ENCODE peak calls at places on chromosome 1, in five cellular contexts. One of them, this sample, is unnamed.

GRCh38 chr1:25550155-25550506 is 6.7 kb downstream of the LDLRAP1 start:
- DNase-seq in astrocyte of the cerebellum: no peak
- DNase-seq in tibial nerve: no peak
- DNase-seq in psoas muscle: no peak
- DNase-seq in AG09309: no peak
- DNase-seq in this sample: no peak

GRCh38 chr1:20440785-20441200 is 45.2 kb downstream of the CAMK2N1 start:
- DNase-seq in astrocyte of the cerebellum: no peak
- DNase-seq in tibial nerve: no peak
- DNase-seq in psoas muscle: peak; percentile 38
- DNase-seq in AG09309: no peak
- DNase-seq in this sample: peak; percentile 61

GRCh38 chr1:107529511-107530149 is 388.8 kb downstream of the NTNG1 start:
- DNase-seq in astrocyte of the cerebellum: peak; percentile 39
- DNase-seq in tibial nerve: no peak
- DNase-seq in psoas muscle: no peak
- DNase-seq in AG09309: peak; percentile 31
- DNase-seq in this sample: no peak

GRCh38 chr1:18901952-18902522 is 318 bp downstream of the ALDH4A1 start:
- DNase-seq in astrocyte of the cerebellum: no peak
- DNase-seq in tibial nerve: no peak
- DNase-seq in psoas muscle: peak; percentile 45
- DNase-seq in AG09309: no peak
- DNase-seq in this sample: no peak

GRCh38 chr1:89990976-89991831 is 3.7 kb upstream of the ZNF326 start:
- DNase-seq in astrocyte of the cerebellum: no peak
- DNase-seq in tibial nerve: no peak
- DNase-seq in psoas muscle: no peak
- DNase-seq in AG09309: no peak
- DNase-seq in this sample: no peak

GRCh38 chr1:202329891-202330290 is 11.8 kb downstream of the UBE2T start:
- DNase-seq in astrocyte of the cerebellum: no peak
- DNase-seq in tibial nerve: no peak
- DNase-seq in psoas muscle: no peak
- DNase-seq in AG09309: no peak
- DNase-seq in this sample: no peak

GRCh38 chr1:167722152-167722869 is 529 bp downstream of the MPZL1 start:
- DNase-seq in astrocyte of the cerebellum: no peak
- DNase-seq in tibial nerve: no peak
- DNase-seq in psoas muscle: peak; percentile 47
- DNase-seq in AG09309: no peak
- DNase-seq in this sample: peak; percentile 52

GRCh38 chr1:245444971-245445370 is 290.2 kb downstream of the KIF26B start:
- DNase-seq in astrocyte of the cerebellum: no peak
- DNase-seq in tibial nerve: no peak
- DNase-seq in psoas muscle: no peak
- DNase-seq in AG09309: no peak
- DNase-seq in this sample: no peak

GRCh38 chr1:219639843-219640606 is 27.1 kb upstream of the ZC3H11B start:
- DNase-seq in astrocyte of the cerebellum: no peak
- DNase-seq in tibial nerve: no peak
- DNase-seq in psoas muscle: no peak
- DNase-seq in AG09309: no peak
- DNase-seq in this sample: no peak

GRCh38 chr1:201408815-201409200 is 9.7 kb upstream of the LAD1 start:
- DNase-seq in astrocyte of the cerebellum: no peak
- DNase-seq in tibial nerve: no peak
- DNase-seq in psoas muscle: no peak
- DNase-seq in AG09309: no peak
- DNase-seq in this sample: no peak

GRCh38 chr1:181079382-181079781 is 9.1 kb upstream of the IER5 start:
- DNase-seq in astrocyte of the cerebellum: no peak
- DNase-seq in tibial nerve: no peak
- DNase-seq in psoas muscle: no peak
- DNase-seq in AG09309: no peak
- DNase-seq in this sample: no peak

GRCh38 chr1:31027693-31028526 is 37.6 kb downstream of the PUM1 start:
- DNase-seq in astrocyte of the cerebellum: no peak
- DNase-seq in tibial nerve: no peak
- DNase-seq in psoas muscle: no peak
- DNase-seq in AG09309: no peak
- DNase-seq in this sample: no peak

DNA sequence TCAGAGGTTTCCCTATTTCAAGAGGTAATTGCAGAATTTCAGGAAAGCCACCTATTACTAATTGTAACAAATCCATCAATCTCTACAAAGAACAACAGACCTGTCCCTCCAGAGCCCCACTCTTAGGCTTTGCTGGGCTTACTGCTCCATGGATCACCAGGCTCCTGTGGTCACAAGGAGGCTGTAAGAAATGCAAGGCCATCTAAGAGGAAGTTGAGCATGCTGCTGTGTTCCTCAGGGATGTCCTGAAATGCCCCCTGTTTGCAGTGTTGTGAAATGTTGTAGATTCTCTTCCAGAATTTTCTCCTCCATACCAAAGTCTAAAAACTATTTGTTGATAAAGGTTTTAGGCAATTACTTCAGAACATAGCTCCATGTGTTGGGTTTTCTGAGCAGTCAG is 24.4 kb upstream of the DUSP23 start:
- DNase-seq in astrocyte of the cerebellum: no peak
- DNase-seq in tibial nerve: no peak
- DNase-seq in psoas muscle: no peak
- DNase-seq in AG09309: no peak
- DNase-seq in this sample: peak; percentile 50
- H3K4me3 ChIP-seq in astrocyte of the cerebellum: no peak overlapping the region
- H3K4me3 ChIP-seq in tibial nerve: no peak overlapping the region
- H3K4me3 ChIP-seq in psoas muscle: no peak overlapping the region
- H3K4me3 ChIP-seq in AG09309: no peak overlapping the region
- H3K4me3 ChIP-seq in this sample: no peak overlapping the region

GRCh38 chr1:22878626-22879025 is 94.0 kb downstream of the LACTBL1 start:
- DNase-seq in astrocyte of the cerebellum: no peak
- DNase-seq in tibial nerve: no peak
- DNase-seq in psoas muscle: no peak
- DNase-seq in AG09309: no peak
- DNase-seq in this sample: no peak

GRCh38 chr1:22877112-22877915 is 95.4 kb downstream of the LACTBL1 start:
- DNase-seq in astrocyte of the cerebellum: no peak
- DNase-seq in tibial nerve: no peak
- DNase-seq in psoas muscle: no peak
- DNase-seq in AG09309: no peak
- DNase-seq in this sample: no peak

GRCh38 chr1:22877980-22878379 is 94.7 kb downstream of the LACTBL1 start:
- DNase-seq in astrocyte of the cerebellum: no peak
- DNase-seq in tibial nerve: no peak
- DNase-seq in psoas muscle: no peak
- DNase-seq in AG09309: no peak
- DNase-seq in this sample: no peak

GRCh38 chr1:22880174-22880601 is 92.5 kb downstream of the LACTBL1 start:
- DNase-seq in astrocyte of the cerebellum: peak; percentile 20
- DNase-seq in tibial nerve: no peak
- DNase-seq in psoas muscle: no peak
- DNase-seq in AG09309: peak; percentile 16
- DNase-seq in this sample: no peak

DNA sequence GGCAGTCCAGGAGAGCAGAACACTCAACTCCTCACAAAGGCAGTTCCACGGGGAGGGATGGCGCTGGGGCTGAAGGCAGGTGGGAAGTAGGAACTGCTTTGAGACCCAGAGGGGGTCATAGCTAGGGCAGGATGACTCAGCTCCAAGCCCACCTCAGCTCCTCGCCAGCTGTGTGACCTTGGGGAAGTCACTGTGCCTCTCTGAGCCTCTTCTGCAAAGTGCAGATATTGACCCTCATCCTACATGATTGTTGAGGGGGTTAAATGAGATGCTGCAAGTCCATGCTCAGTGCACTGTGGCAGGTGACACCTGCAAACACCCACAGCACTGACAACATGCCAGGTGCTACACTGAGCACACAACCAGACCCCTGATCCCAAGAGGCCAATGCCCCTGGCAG is 93.2 kb downstream of the LACTBL1 start:
- DNase-seq in astrocyte of the cerebellum: no peak
- DNase-seq in tibial nerve: no peak
- DNase-seq in psoas muscle: no peak
- DNase-seq in AG09309: no peak
- DNase-seq in this sample: no peak
- H3K4me3 ChIP-seq in astrocyte of the cerebellum: no peak overlapping the region
- H3K4me3 ChIP-seq in tibial nerve: no peak overlapping the region
- H3K4me3 ChIP-seq in psoas muscle: no peak overlapping the region
- H3K4me3 ChIP-seq in AG09309: no peak overlapping the region
- H3K4me3 ChIP-seq in this sample: no peak overlapping the region

GRCh38 chr1:8211620-8212442 is 106.1 kb upstream of the SLC45A1 start:
- DNase-seq in astrocyte of the cerebellum: peak; percentile 96
- DNase-seq in tibial nerve: no peak
- DNase-seq in psoas muscle: peak; percentile 47
- DNase-seq in AG09309: peak; percentile 95
- DNase-seq in this sample: no peak
- H3K4me3 ChIP-seq in astrocyte of the cerebellum: no peak overlapping the region
- H3K4me3 ChIP-seq in tibial nerve: no peak overlapping the region
- H3K4me3 ChIP-seq in psoas muscle: peak overlapping the region; percentile 28
- H3K4me3 ChIP-seq in AG09309: no peak overlapping the region
- H3K4me3 ChIP-seq in this sample: no peak overlapping the region

GRCh38 chr1:237471377-237471776 is 419.3 kb downstream of the ZP4 start:
- DNase-seq in astrocyte of the cerebellum: no peak
- DNase-seq in tibial nerve: no peak
- DNase-seq in psoas muscle: no peak
- DNase-seq in AG09309: no peak
- DNase-seq in this sample: no peak

GRCh38 chr1:237478082-237478481 is 412.6 kb downstream of the ZP4 start:
- DNase-seq in astrocyte of the cerebellum: no peak
- DNase-seq in tibial nerve: no peak
- DNase-seq in psoas muscle: no peak
- DNase-seq in AG09309: no peak
- DNase-seq in this sample: no peak

GRCh38 chr1:237470712-237471310 is 419.9 kb downstream of the ZP4 start:
- DNase-seq in astrocyte of the cerebellum: no peak
- DNase-seq in tibial nerve: no peak
- DNase-seq in psoas muscle: no peak
- DNase-seq in AG09309: no peak
- DNase-seq in this sample: no peak

GRCh38 chr1:237478842-237479241 is 411.9 kb downstream of the ZP4 start:
- DNase-seq in astrocyte of the cerebellum: no peak
- DNase-seq in tibial nerve: no peak
- DNase-seq in psoas muscle: no peak
- DNase-seq in AG09309: no peak
- DNase-seq in this sample: no peak

GRCh38 chr1:237473896-237474295 is 416.8 kb downstream of the ZP4 start:
- DNase-seq in astrocyte of the cerebellum: no peak
- DNase-seq in tibial nerve: no peak
- DNase-seq in psoas muscle: no peak
- DNase-seq in AG09309: no peak
- DNase-seq in this sample: no peak
- H3K4me3 ChIP-seq in astrocyte of the cerebellum: no peak overlapping the region
- H3K4me3 ChIP-seq in tibial nerve: no peak overlapping the region
- H3K4me3 ChIP-seq in psoas muscle: no peak overlapping the region
- H3K4me3 ChIP-seq in AG09309: no peak overlapping the region
- H3K4me3 ChIP-seq in this sample: no peak overlapping the region

DNA sequence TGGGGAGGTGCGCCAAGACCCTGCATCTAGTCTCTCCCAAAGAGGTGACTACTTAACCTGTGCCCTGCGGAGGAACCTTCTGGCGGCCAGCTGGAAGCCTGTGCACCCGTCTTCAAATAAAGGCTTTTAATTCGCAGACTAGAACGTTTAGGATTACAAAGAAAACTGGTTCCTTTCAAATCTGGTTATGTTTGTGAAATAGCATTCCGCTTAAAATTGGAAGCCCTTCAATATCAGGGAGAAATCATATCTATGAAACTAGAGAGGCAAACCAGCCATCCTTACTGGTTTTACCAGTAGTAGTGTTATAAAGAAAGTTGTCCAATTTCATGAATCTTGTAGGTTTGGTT is 250.8 kb downstream of the FAM72C start:
- DNase-seq in astrocyte of the cerebellum: no peak
- DNase-seq in tibial nerve: no peak
- DNase-seq in psoas muscle: no peak
- DNase-seq in AG09309: no peak
- DNase-seq in this sample: no peak
- H3K4me3 ChIP-seq in astrocyte of the cerebellum: no peak overlapping the region
- H3K4me3 ChIP-seq in tibial nerve: no peak overlapping the region
- H3K4me3 ChIP-seq in psoas muscle: no peak overlapping the region
- H3K4me3 ChIP-seq in AG09309: no peak overlapping the region
- H3K4me3 ChIP-seq in this sample: no peak overlapping the region

DNA sequence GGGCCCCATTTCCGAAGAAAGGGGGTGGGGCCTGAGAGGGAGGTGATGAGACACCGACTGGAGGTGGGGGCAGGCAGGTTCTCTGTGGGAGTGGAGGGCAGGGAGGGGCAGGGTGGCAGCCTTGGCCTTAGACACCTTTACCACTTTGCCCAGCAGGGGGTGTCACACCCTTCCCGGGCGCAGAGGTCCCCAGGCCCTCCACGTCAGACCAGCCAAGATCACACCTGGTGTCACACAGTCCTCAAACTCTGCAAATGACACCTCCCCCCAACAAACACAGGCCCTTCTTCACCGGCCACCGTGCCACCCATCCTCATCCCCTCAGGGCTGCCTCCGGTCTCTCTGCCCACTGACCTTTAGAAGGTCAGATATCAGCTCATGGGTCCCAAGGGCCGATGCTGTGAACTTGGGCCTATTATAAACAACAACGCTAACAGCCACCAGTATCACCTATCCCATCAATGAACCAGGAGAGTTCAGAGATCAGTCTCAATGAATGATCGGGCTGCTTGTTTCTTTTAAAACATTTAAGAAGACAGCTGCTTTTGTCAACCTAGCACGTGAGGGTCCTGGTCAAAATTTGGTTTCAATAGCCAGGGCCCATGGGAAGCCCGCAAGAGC is 103.9 kb downstream of the CASZ1 start:
- DNase-seq in astrocyte of the cerebellum: no peak
- DNase-seq in tibial nerve: no peak
- DNase-seq in psoas muscle: no peak
- DNase-seq in AG09309: no peak
- DNase-seq in this sample: peak; percentile 55
- H3K4me3 ChIP-seq in astrocyte of the cerebellum: no peak overlapping the region
- H3K4me3 ChIP-seq in tibial nerve: no peak overlapping the region
- H3K4me3 ChIP-seq in psoas muscle: no peak overlapping the region
- H3K4me3 ChIP-seq in AG09309: no peak overlapping the region
- H3K4me3 ChIP-seq in this sample: no peak overlapping the region

GRCh38 chr1:151944859-151945575 is 35.7 kb upstream of the THEM4 start:
- DNase-seq in astrocyte of the cerebellum: no peak
- DNase-seq in tibial nerve: no peak
- DNase-seq in psoas muscle: no peak
- DNase-seq in AG09309: no peak
- DNase-seq in this sample: no peak
- H3K4me3 ChIP-seq in astrocyte of the cerebellum: no peak overlapping the region
- H3K4me3 ChIP-seq in tibial nerve: no peak overlapping the region
- H3K4me3 ChIP-seq in psoas muscle: no peak overlapping the region
- H3K4me3 ChIP-seq in AG09309: no peak overlapping the region
- H3K4me3 ChIP-seq in this sample: no peak overlapping the region

GRCh38 chr1:76425104-76425842 is 350.7 kb downstream of the ST6GALNAC3 start:
- DNase-seq in astrocyte of the cerebellum: no peak
- DNase-seq in tibial nerve: no peak
- DNase-seq in psoas muscle: no peak
- DNase-seq in AG09309: no peak
- DNase-seq in this sample: no peak
- H3K4me3 ChIP-seq in astrocyte of the cerebellum: no peak overlapping the region
- H3K4me3 ChIP-seq in tibial nerve: no peak overlapping the region
- H3K4me3 ChIP-seq in psoas muscle: no peak overlapping the region
- H3K4me3 ChIP-seq in AG09309: no peak overlapping the region
- H3K4me3 ChIP-seq in this sample: no peak overlapping the region

GRCh38 chr1:183882328-183883167 is 77.6 kb downstream of the RGL1 start:
- DNase-seq in astrocyte of the cerebellum: no peak
- DNase-seq in tibial nerve: no peak
- DNase-seq in psoas muscle: no peak
- DNase-seq in AG09309: no peak
- DNase-seq in this sample: no peak
- H3K4me3 ChIP-seq in astrocyte of the cerebellum: no peak overlapping the region
- H3K4me3 ChIP-seq in tibial nerve: no peak overlapping the region
- H3K4me3 ChIP-seq in psoas muscle: no peak overlapping the region
- H3K4me3 ChIP-seq in AG09309: no peak overlapping the region
- H3K4me3 ChIP-seq in this sample: no peak overlapping the region